ENCODE peak calls at places on chromosomes 13 and 19, in five cellular contexts. F is ovary, B is PC-9, J is ascending aorta, N is keratinocyte. G is an unnamed sample. For H3K9me3 and H3K4me1, the result is how much of the 10 kb centered on the place peaks cover.

GRCh38 chr13:21986602-21987001 is 315.7 kb downstream of the FGF9 start:
- DNase-seq in F (no peak), N (no peak), B (no peak), J (no peak), G (peak)

GRCh38 chr13:20814224-20814910 is 40.6 kb upstream of the EEF1AKMT1 start:
- DNase-seq in F (peak), B (peak), J (peak), N (no peak), G (peak)

GRCh38 chr13:66624302-66624701 is 605.8 kb downstream of the PCDH9 start:
- DNase-seq in N (no peak), J (no peak), B (no peak), F (no peak), G (no peak)

GRCh38 chr19:1285737-1286360 is at the start of gene EFNA2:
- DNase-seq in F (no peak), B (no peak), N (no peak), J (no peak), G (no peak)

GRCh38 chr19:17590780-17591688 is 35.6 kb downstream of the COLGALT1 start:
- DNase-seq in F (no peak), J (no peak), B (no peak), N (no peak), G (no peak)

GRCh38 chr13:110242615-110243014 is 64.3 kb downstream of the COL4A1 start:
- DNase-seq in F (no peak), J (no peak), N (no peak), B (no peak), G (no peak)

GRCh38 chr19:56832352-56832928 is 8.1 kb downstream of the PEG3 start:
- DNase-seq in N (no peak), B (no peak), F (no peak), J (no peak), G (no peak)

GRCh38 chr19:17402982-17403855 is 2.2 kb downstream of the BST2 start:
- DNase-seq in B (no peak), F (peak), N (no peak), J (no peak), G (no peak)

GRCh38 chr13:53343345-53343744 is 314.7 kb downstream of the OLFM4 start:
- DNase-seq in J (no peak), F (no peak), N (no peak), B (no peak), G (no peak)

DNA sequence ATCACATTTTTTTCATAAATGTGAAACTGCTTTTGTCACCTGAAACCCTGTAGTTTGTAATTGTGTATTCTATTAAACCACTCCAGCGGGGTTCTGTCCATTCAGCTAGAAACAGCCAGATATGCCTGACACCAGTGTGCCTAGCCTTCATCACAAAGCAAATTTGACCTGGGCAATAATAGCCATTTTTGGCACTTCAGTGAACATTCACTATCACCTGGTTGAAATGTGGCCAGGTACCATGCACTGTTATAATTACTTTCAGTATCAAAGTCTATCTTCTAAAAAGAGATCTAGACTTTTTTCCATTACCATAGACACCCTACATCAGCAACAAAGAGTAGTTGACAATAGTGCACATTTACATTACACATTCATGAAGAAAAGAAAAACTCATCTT is 64.5 kb downstream of the ZNF257 start:
- DNase-seq in J (no peak), N (no peak), B (no peak), F (no peak), G (no peak)
- H3K9me3 ChIP-seq in J (under half), N (under half), B (under half), F (under half), G (under half)

DNA sequence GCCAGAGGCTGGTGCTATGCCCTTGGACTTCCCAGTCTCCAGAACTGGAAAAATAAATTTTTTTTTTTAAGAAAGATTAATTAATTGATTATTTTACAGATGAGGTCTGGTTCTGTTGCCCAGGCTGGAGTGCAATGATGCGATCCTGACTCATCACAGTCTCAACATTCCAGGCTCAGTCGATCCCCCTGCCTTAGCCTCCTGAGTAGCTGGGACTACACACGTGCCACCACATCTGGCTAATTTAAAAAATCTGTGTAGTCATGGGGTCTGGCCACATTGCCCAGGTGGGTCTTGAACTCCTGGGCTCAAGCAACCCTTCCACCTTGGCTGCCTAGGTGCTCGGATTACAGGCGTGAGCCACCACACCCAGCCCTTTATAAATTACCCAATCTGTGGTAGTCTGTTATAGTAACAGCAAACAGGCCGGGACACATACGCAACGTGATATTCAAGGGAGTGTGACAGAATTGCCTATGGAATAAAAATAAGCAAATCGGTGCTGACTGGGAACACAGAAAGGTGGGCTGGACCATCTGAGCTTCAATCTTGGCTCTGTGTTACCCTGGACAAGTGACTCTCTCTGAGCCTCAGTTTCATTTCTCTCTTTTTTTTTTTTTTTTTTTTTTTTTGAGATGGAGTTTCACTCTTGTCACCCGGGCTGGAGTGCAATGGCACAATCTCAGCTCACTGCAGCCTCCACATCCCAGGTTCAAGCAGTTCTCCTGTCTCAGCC is 42.8 kb downstream of the PIN1 start:
- DNase-seq in F (no peak), N (no peak), B (peak), J (no peak), G (no peak)
- H3K27ac ChIP-seq in F (no peak), N (peak), B (no peak), J (no peak), G (no peak)

DNA sequence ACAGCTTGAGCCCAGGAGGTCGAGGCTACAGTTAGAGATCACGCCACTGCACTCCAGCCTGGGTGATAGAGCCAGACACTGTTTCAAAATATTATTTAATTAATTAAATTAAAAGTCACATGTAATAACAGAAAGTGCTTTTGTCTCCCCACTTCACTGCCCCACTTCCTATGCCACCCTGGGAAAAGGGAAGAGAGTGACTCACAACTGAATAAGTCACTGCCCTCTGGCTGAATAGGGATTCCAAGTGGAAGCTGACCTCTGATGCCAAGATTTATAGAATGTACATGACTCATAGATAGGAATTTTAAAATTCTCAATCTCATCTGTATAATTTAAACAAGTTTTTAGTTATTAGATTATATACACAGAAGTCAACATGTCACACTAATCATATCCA is 22.2 kb upstream of the ERVV-1 start:
- DNase-seq in F (no peak), B (peak), N (peak), J (no peak), G (no peak)
- H3K4me1 ChIP-seq in F (under half), B (under half), N (under half), J (under half), G (under half)

DNA sequence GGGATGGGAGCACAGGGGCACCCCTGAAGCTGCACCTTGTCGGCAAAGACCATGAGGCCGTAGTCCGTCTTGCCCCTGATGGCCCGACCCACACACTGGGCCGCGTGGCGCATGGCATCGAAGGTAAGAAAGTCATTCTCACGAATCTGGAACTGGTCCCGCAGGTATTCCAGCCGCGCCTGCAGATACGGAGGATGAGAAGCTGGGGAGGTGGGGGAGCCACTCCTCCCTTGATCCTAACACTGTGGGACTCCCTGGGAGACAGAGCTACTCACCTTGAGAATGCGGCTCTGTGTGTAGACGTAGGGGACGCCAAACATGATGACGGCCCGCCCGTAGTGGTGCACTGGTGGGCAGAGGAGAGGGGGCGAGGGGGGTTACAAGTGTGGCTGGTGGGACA is 11.9 kb downstream of the KLC3 start:
- DNase-seq in N (no peak), F (no peak), J (no peak), B (no peak), G (no peak)
- H3K9me3 ChIP-seq in N (under half), F (under half), J (under half), B (under half), G (under half)

GRCh38 chr19:18729933-18730530 is 46.6 kb downstream of the CRTC1 start:
- DNase-seq in N (no peak), F (no peak), B (no peak), J (no peak), G (no peak)

GRCh38 chr19:18726846-18727245 is 43.4 kb downstream of the CRTC1 start:
- DNase-seq in N (no peak), J (no peak), B (no peak), F (no peak), G (no peak)

GRCh38 chr19:18733196-18733647 is 49.7 kb downstream of the CRTC1 start:
- DNase-seq in B (no peak), N (no peak), J (no peak), F (peak), G (peak)

GRCh38 chr19:18731562-18732008 is 48.1 kb downstream of the CRTC1 start:
- DNase-seq in F (peak), J (no peak), N (no peak), B (no peak), G (no peak)

GRCh38 chr19:18730885-18731513 is 47.5 kb downstream of the CRTC1 start:
- DNase-seq in B (no peak), F (peak), J (no peak), N (no peak), G (no peak)
- H3K27ac ChIP-seq in B (no peak), F (no peak), J (no peak), N (no peak), G (no peak)

G was measured in body of pancreas.